ENCODE peak calls at places on chromosomes 4 and X, in ten cellular contexts. V is colonic mucosa; T is left lung; M is hepatocyte; H is lung; Z is spleen; F is thoracic aorta; I is CD4-positive, alpha-beta memory T cell; U is tibial nerve; L is Karpas-422. B is an unnamed sample.

GRCh38 chr4:40531636-40532023 is 98.0 kb downstream of the RBM47 start:
- DNase-seq in V (no peak), T (no peak), M (no peak), H (no peak), Z (no peak), F (no peak), I (no peak), U (no peak), L (no peak), B (no peak)

GRCh38 chrX:10615931-10616780 is 4.2 kb downstream of the MID1 start:
- DNase-seq in V (peak; percentile 58), T (no peak), M (peak; percentile 61), H (no peak), Z (no peak), F (no peak), I (no peak), U (peak; percentile 47), L (peak; percentile 77), B (peak; percentile 5)

GRCh38 chr4:11039494-11040142 is 355.1 kb upstream of the CLNK start:
- DNase-seq in V (no peak), T (no peak), M (no peak), H (no peak), Z (no peak), F (no peak), I (no peak), U (no peak), L (no peak), B (no peak)

GRCh38 chrX:94751611-94752010 is 1077.6 kb downstream of the FAM133A start:
- DNase-seq in V (no peak), T (no peak), M (no peak), H (no peak), Z (no peak), F (no peak), I (no peak), U (no peak), L (no peak), B (no peak)

GRCh38 chr4:67531349-67531748 is 14.0 kb downstream of the CENPC start:
- DNase-seq in V (no peak), T (no peak), M (no peak), H (no peak), Z (no peak), F (no peak), I (no peak), U (no peak), L (no peak), B (no peak)

GRCh38 chr4:123545569-123546122 is 149.1 kb downstream of the SPRY1 start:
- DNase-seq in V (no peak), T (no peak), M (no peak), H (no peak), Z (no peak), F (no peak), I (no peak), U (no peak), L (no peak), B (no peak)

GRCh38 chrX:150063138-150063518 is 124.8 kb upstream of the EOLA2 start:
- DNase-seq in V (no peak), T (no peak), M (no peak), H (no peak), Z (no peak), F (no peak), I (no peak), U (no peak), L (no peak), B (no peak)

GRCh38 chr4:11397146-11397545 is 31.5 kb downstream of the HS3ST1 start:
- DNase-seq in V (no peak), T (no peak), M (peak; percentile 17), H (no peak), Z (no peak), F (no peak), I (no peak), U (no peak), L (no peak), B (no peak)

GRCh38 chrX:131821945-131822622 is 201.0 kb upstream of the STK26 start:
- DNase-seq in V (peak; percentile 87), T (no peak), M (no peak), H (peak; percentile 85), Z (peak; percentile 81), F (no peak), I (peak; percentile 90), U (no peak), L (peak; percentile 90), B (no peak)

GRCh38 chr4:10403633-10404445 is 53.4 kb downstream of the ZNF518B start:
- DNase-seq in V (peak; percentile 27), T (no peak), M (peak; percentile 43), H (no peak), Z (no peak), F (no peak), I (peak; percentile 21), U (peak; percentile 60), L (peak; percentile 66), B (no peak)

GRCh38 chrX:73401591-73402266 is 45.1 kb upstream of the CDX4 start:
- DNase-seq in V (no peak), T (peak; percentile 6), M (peak; percentile 32), H (no peak), Z (no peak), F (no peak), I (no peak), U (no peak), L (peak; percentile 41), B (no peak)

GRCh38 chr4:20318011-20318898 is 66.5 kb downstream of the SLIT2 start:
- DNase-seq in V (no peak), T (no peak), M (no peak), H (no peak), Z (no peak), F (no peak), I (no peak), U (no peak), L (no peak), B (no peak)

GRCh38 chr4:20319785-20320184 is 68.1 kb downstream of the SLIT2 start:
- DNase-seq in V (no peak), T (no peak), M (no peak), H (no peak), Z (no peak), F (no peak), I (no peak), U (no peak), L (no peak), B (no peak)

GRCh38 chr4:20320232-20320631 is 68.5 kb downstream of the SLIT2 start:
- DNase-seq in V (no peak), T (no peak), M (peak; percentile 4), H (no peak), Z (no peak), F (no peak), I (no peak), U (no peak), L (no peak), B (no peak)

GRCh38 chr4:20318899-20319291 is 67.2 kb downstream of the SLIT2 start:
- DNase-seq in V (no peak), T (no peak), M (no peak), H (no peak), Z (no peak), F (no peak), I (no peak), U (no peak), L (no peak), B (no peak)

GRCh38 chr4:20317424-20317985 is 65.8 kb downstream of the SLIT2 start:
- DNase-seq in V (no peak), T (no peak), M (no peak), H (no peak), Z (no peak), F (no peak), I (no peak), U (no peak), L (no peak), B (no peak)
- H3K27ac ChIP-seq in V (no peak overlapping the region), T (no peak overlapping the region), M (no peak overlapping the region), H (no peak overlapping the region), Z (no peak overlapping the region), F (no peak overlapping the region), I (no peak overlapping the region), U (peak overlapping the region; percentile 68), L (no peak overlapping the region), B (no peak overlapping the region)

DNA sequence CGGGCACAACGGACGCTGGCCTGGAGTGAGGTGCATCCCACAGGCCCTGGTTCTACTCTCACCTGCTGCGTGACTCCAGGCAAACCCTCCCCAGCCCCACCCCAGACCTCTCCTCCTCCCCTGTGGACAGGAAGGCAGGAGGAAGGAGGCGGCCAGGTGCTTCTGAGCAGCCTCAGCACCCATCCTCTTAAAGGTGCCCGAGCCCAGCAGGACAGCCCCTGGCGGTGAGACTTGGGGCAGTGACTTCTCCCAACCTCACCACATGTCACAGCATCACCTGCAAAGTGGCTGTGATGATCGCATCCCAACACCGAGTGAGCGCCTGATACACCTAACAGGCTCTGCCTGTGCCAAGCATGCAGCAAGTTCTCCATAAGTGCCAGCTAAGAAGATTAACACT is 17.1 kb upstream of the MAN2B2 start:
- DNase-seq in V (no peak), T (no peak), M (no peak), H (no peak), Z (no peak), F (no peak), I (no peak), U (no peak), L (no peak), B (no peak)
- H3K27me3 ChIP-seq in V (peaks cover 18% of the 10 kb centered on the region), T (peaks cover 9% of the 10 kb centered on the region), M (peaks cover 67% of the 10 kb centered on the region), H (no peaks in the 10 kb centered on the region), Z (peaks cover 17% of the 10 kb centered on the region), F (no peaks in the 10 kb centered on the region), I (peaks cover 21% of the 10 kb centered on the region), U (no peaks in the 10 kb centered on the region), L (no peaks in the 10 kb centered on the region), B (peaks cover 41% of the 10 kb centered on the region)

GRCh38 chr4:110290511-110290910 is 92.1 kb upstream of the ELOVL6 start:
- DNase-seq in V (no peak), T (no peak), M (no peak), H (no peak), Z (no peak), F (no peak), I (no peak), U (no peak), L (no peak), B (no peak)

GRCh38 chr4:110296892-110297291 is 98.5 kb upstream of the ELOVL6 start:
- DNase-seq in V (no peak), T (no peak), M (no peak), H (no peak), Z (no peak), F (no peak), I (no peak), U (no peak), L (no peak), B (no peak)

GRCh38 chr4:110289601-110290100 is 91.2 kb upstream of the ELOVL6 start:
- DNase-seq in V (no peak), T (no peak), M (no peak), H (no peak), Z (no peak), F (no peak), I (no peak), U (no peak), L (no peak), B (no peak)

GRCh38 chr4:110292994-110293744 is 94.8 kb upstream of the ELOVL6 start:
- DNase-seq in V (no peak), T (no peak), M (no peak), H (no peak), Z (no peak), F (no peak), I (no peak), U (no peak), L (no peak), B (no peak)

GRCh38 chr4:110294165-110294564 is 95.8 kb upstream of the ELOVL6 start:
- DNase-seq in V (no peak), T (no peak), M (no peak), H (no peak), Z (no peak), F (no peak), I (no peak), U (no peak), L (no peak), B (no peak)
- H3K27ac ChIP-seq in V (no peak overlapping the region), T (no peak overlapping the region), M (no peak overlapping the region), H (no peak overlapping the region), Z (no peak overlapping the region), F (no peak overlapping the region), I (no peak overlapping the region), U (no peak overlapping the region), L (no peak overlapping the region), B (no peak overlapping the region)

GRCh38 chr4:8165374-8165896 is 6.8 kb upstream of the ABLIM2 start:
- DNase-seq in V (no peak), T (no peak), M (no peak), H (no peak), Z (no peak), F (no peak), I (no peak), U (no peak), L (no peak), B (peak; percentile 92)
- H3K27me3 ChIP-seq in V (no peaks in the 10 kb centered on the region), T (no peaks in the 10 kb centered on the region), M (no peaks in the 10 kb centered on the region), H (no peaks in the 10 kb centered on the region), Z (no peaks in the 10 kb centered on the region), F (no peaks in the 10 kb centered on the region), I (no peaks in the 10 kb centered on the region), U (no peaks in the 10 kb centered on the region), L (no peaks in the 10 kb centered on the region), B (no peaks in the 10 kb centered on the region)

B was measured in gastrocnemius medialis.